ENCODE peak calls at places on chromosome 21, in eight cellular contexts. R is brain microvascular endothelial cell, Y is putamen, C is AG08395, K is transverse colon, B is hippocampal formation, N is NCI-H1092, W is mesothelial cell of epicardium. F is an unnamed sample.

GRCh38 chr21:35743571-35743970 is 316.8 kb downstream of the SETD4 start:
- DNase-seq in N (no peak), K (no peak), B (no peak), Y (no peak), W (no peak), C (no peak), R (peak; percentile 9), F (no peak)

GRCh38 chr21:16870116-16870515 is 642.7 kb upstream of the CXADR start:
- DNase-seq in W (no peak), N (no peak), R (no peak), C (peak; percentile 9), B (no peak), Y (no peak), K (no peak), F (no peak)

GRCh38 chr21:27572681-27573080 is 605.8 kb upstream of the ADAMTS5 start:
- DNase-seq in N (no peak), B (no peak), K (no peak), Y (no peak), C (peak; percentile 71), R (peak; percentile 55), W (no peak), F (no peak)

GRCh38 chr21:44850905-44851657 is 22.4 kb downstream of the PTTG1IP start:
- DNase-seq in K (no peak), W (no peak), R (no peak), B (no peak), N (no peak), Y (no peak), C (no peak), F (no peak)

GRCh38 chr21:36297938-36298572 is 21.9 kb upstream of the MORC3 start:
- DNase-seq in B (peak; percentile 4), K (peak; percentile 85), W (no peak), R (no peak), C (peak; percentile 71), N (no peak), Y (no peak), F (no peak)

GRCh38 chr21:26437326-26438009 is 135.6 kb downstream of the CYYR1 start:
- DNase-seq in R (no peak), N (no peak), B (no peak), C (peak; percentile 35), K (no peak), Y (no peak), W (no peak), F (no peak)

GRCh38 chr21:45991606-45992301 is 10.2 kb downstream of the COL6A1 start:
- DNase-seq in K (no peak), N (no peak), C (no peak), R (no peak), B (no peak), W (no peak), Y (no peak), F (no peak)

GRCh38 chr21:14493731-14494130 is 52.4 kb downstream of the SAMSN1 start:
- DNase-seq in R (no peak), Y (no peak), W (no peak), N (no peak), K (no peak), C (no peak), B (no peak), F (no peak)

GRCh38 chr21:44299458-44300261 is at the start of gene PFKL:
- DNase-seq in W (peak; percentile 65), Y (peak; percentile 57), N (no peak), K (peak; percentile 83), B (peak; percentile 30), R (peak; percentile 22), C (peak; percentile 91), F (no peak)

GRCh38 chr21:37181059-37181458 is 86.1 kb downstream of the VPS26C start:
- DNase-seq in W (no peak), C (no peak), N (no peak), R (no peak), Y (no peak), B (no peak), K (no peak), F (no peak)

GRCh38 chr21:46637952-46638746 is 2.7 kb downstream of the PRMT2 start:
- DNase-seq in B (no peak), Y (no peak), R (no peak), N (no peak), C (no peak), K (no peak), W (no peak), F (peak; percentile 13)

GRCh38 chr21:35697321-35697808 is 363.0 kb downstream of the SETD4 start:
- DNase-seq in Y (peak; percentile 53), N (peak; percentile 93), W (peak; percentile 61), B (no peak), K (peak; percentile 46), R (peak; percentile 63), C (peak; percentile 20), F (peak; percentile 38)

GRCh38 chr21:29265690-29266479 is 32.8 kb upstream of the BACH1 start:
- DNase-seq in B (no peak), C (no peak), W (no peak), Y (no peak), K (no peak), R (peak; percentile 20), N (no peak), F (no peak)

GRCh38 chr21:36092676-36093075 is 22.9 kb downstream of the CBR1 start:
- DNase-seq in W (no peak), N (no peak), R (no peak), C (no peak), B (no peak), K (no peak), Y (no peak), F (no peak)

GRCh38 chr21:38729745-38730401 is 75.9 kb upstream of the ETS2 start:
- DNase-seq in N (no peak), K (no peak), W (no peak), R (peak; percentile 53), B (no peak), Y (no peak), C (no peak), F (no peak)

GRCh38 chr21:46425566-46425965 is 33.1 kb upstream of the DIP2A start:
- DNase-seq in C (no peak), Y (no peak), K (no peak), W (no peak), N (peak; percentile 61), B (no peak), R (no peak), F (no peak)

F was measured in hypothalamus.